ENCODE peak calls at places on chromosomes 4 and X, in six cellular contexts. B is NCI-H1436; W is ecto neural progenitor cell; R is adrenal gland; Q is stimulated activated CD4-positive, alpha-beta T cell treated with anti-CD3 and anti-CD28 coated beads, Interleukin-15, amount 100 ng/mL, for 48 hours; I is activated T-cell treated with anti-CD3 and anti-CD28 coated beads, Interleukin-2, amount 50 U/mL, for 4 hours. P is an unnamed sample.

GRCh38 chr4:79623125-79623905 is 215.3 kb upstream of the GK2 start:
- DNase-seq in B (no peak), Q (no peak), R (peak), W (no peak), I (no peak), P (no peak)

GRCh38 chr4:89357346-89357745 is 49.7 kb upstream of the GPRIN3 start:
- DNase-seq in B (no peak), R (no peak), Q (no peak), W (no peak), I (no peak), P (no peak)

GRCh38 chrX:74465424-74465823 is 44.1 kb downstream of the SLC16A2 start:
- DNase-seq in R (no peak), W (no peak), B (no peak), I (no peak), Q (no peak), P (no peak)

GRCh38 chrX:134181261-134181660 is 55.7 kb upstream of the CCDC160 start:
- DNase-seq in Q (no peak), W (no peak), I (no peak), B (no peak), R (no peak), P (no peak)

GRCh38 chr4:56668267-56668666 is 12.8 kb downstream of the HOPX start:
- DNase-seq in I (no peak), W (no peak), R (no peak), Q (no peak), B (no peak), P (peak)

GRCh38 chrX:144896323-144896722 is 351.0 kb upstream of the SPANXN1 start:
- DNase-seq in Q (no peak), B (no peak), R (no peak), W (no peak), I (no peak), P (no peak)

GRCh38 chrX:136608295-136608933 is 39.5 kb upstream of the CD40LG start:
- DNase-seq in Q (no peak), I (peak), W (no peak), B (peak), R (peak), P (peak)

GRCh38 chrX:18761750-18762149 is 54.3 kb downstream of the PPEF1 start:
- DNase-seq in B (no peak), Q (no peak), R (no peak), I (no peak), W (no peak), P (no peak)

GRCh38 chrX:129665916-129666644 is 11.3 kb upstream of the APLN start:
- DNase-seq in I (no peak), B (no peak), R (peak), W (no peak), Q (no peak), P (no peak)

GRCh38 chr4:56575820-56576429 is 70.3 kb downstream of the ARL9 start:
- DNase-seq in W (no peak), B (no peak), I (no peak), Q (no peak), R (no peak), P (no peak)

GRCh38 chrX:10582945-10583344 is 37.4 kb downstream of the MID1 start:
- DNase-seq in Q (no peak), R (no peak), I (no peak), B (no peak), W (no peak), P (no peak)

GRCh38 chr4:113157086-113157857 is 107.8 kb downstream of the ANK2 start:
- DNase-seq in I (no peak), R (no peak), Q (no peak), W (no peak), B (no peak), P (no peak)

GRCh38 chr4:73599182-73599581 is 21.1 kb downstream of the RASSF6 start:
- DNase-seq in W (peak), R (no peak), B (no peak), I (no peak), Q (no peak), P (peak)